ENCODE peak calls at places on chromosomes 6 and 20, in ten cellular contexts. One of them, this sample, is unnamed.

GRCh38 chr6:1498491-1499113 is 109.2 kb downstream of the FOXF2 start:
- DNase-seq in cardiac muscle cell: no peak
- DNase-seq in colonic mucosa: no peak
- DNase-seq in suprapubic skin: no peak
- DNase-seq in HepG2: peak; percentile 15
- DNase-seq in RWPE2: no peak
- DNase-seq in brain microvascular endothelial cell: no peak
- DNase-seq in dorsolateral prefrontal cortex: no peak
- DNase-seq in lung: no peak
- DNase-seq in left lung: no peak
- DNase-seq in this sample: no peak

GRCh38 chr6:106847116-106847515 is 127.4 kb downstream of the CD24 start:
- DNase-seq in cardiac muscle cell: no peak
- DNase-seq in colonic mucosa: no peak
- DNase-seq in suprapubic skin: no peak
- DNase-seq in HepG2: no peak
- DNase-seq in RWPE2: no peak
- DNase-seq in brain microvascular endothelial cell: no peak
- DNase-seq in dorsolateral prefrontal cortex: no peak
- DNase-seq in lung: no peak
- DNase-seq in left lung: no peak
- DNase-seq in this sample: no peak

GRCh38 chr20:61760321-61761112 is 305.2 kb downstream of the TAF4 start:
- DNase-seq in cardiac muscle cell: no peak
- DNase-seq in colonic mucosa: no peak
- DNase-seq in suprapubic skin: peak; percentile 56
- DNase-seq in HepG2: no peak
- DNase-seq in RWPE2: peak; percentile 77
- DNase-seq in brain microvascular endothelial cell: no peak
- DNase-seq in dorsolateral prefrontal cortex: peak; percentile 52
- DNase-seq in lung: no peak
- DNase-seq in left lung: peak; percentile 18
- DNase-seq in this sample: no peak

GRCh38 chr6:52992980-52993379 is 2.1 kb downstream of the GSTA4 start:
- DNase-seq in cardiac muscle cell: no peak
- DNase-seq in colonic mucosa: no peak
- DNase-seq in suprapubic skin: no peak
- DNase-seq in HepG2: no peak
- DNase-seq in RWPE2: no peak
- DNase-seq in brain microvascular endothelial cell: no peak
- DNase-seq in dorsolateral prefrontal cortex: no peak
- DNase-seq in lung: no peak
- DNase-seq in left lung: no peak
- DNase-seq in this sample: no peak

GRCh38 chr6:103570431-103570830 is 1289.3 kb downstream of the HACE1 start:
- DNase-seq in cardiac muscle cell: no peak
- DNase-seq in colonic mucosa: no peak
- DNase-seq in suprapubic skin: no peak
- DNase-seq in HepG2: no peak
- DNase-seq in RWPE2: no peak
- DNase-seq in brain microvascular endothelial cell: no peak
- DNase-seq in dorsolateral prefrontal cortex: no peak
- DNase-seq in lung: no peak
- DNase-seq in left lung: no peak
- DNase-seq in this sample: no peak

GRCh38 chr6:52610745-52611355 is 34.0 kb upstream of the TRAM2 start:
- DNase-seq in cardiac muscle cell: no peak
- DNase-seq in colonic mucosa: no peak
- DNase-seq in suprapubic skin: no peak
- DNase-seq in HepG2: peak; percentile 40
- DNase-seq in RWPE2: no peak
- DNase-seq in brain microvascular endothelial cell: no peak
- DNase-seq in dorsolateral prefrontal cortex: no peak
- DNase-seq in lung: no peak
- DNase-seq in left lung: no peak
- DNase-seq in this sample: no peak

GRCh38 chr20:43576108-43576507 is 14.6 kb upstream of the IFT52 start:
- DNase-seq in cardiac muscle cell: no peak
- DNase-seq in colonic mucosa: no peak
- DNase-seq in suprapubic skin: no peak
- DNase-seq in HepG2: no peak
- DNase-seq in RWPE2: no peak
- DNase-seq in brain microvascular endothelial cell: no peak
- DNase-seq in dorsolateral prefrontal cortex: no peak
- DNase-seq in lung: no peak
- DNase-seq in left lung: no peak
- DNase-seq in this sample: no peak

GRCh38 chr20:62804021-62804631 is 509 bp upstream of the OGFR start:
- DNase-seq in cardiac muscle cell: no peak
- DNase-seq in colonic mucosa: no peak
- DNase-seq in suprapubic skin: no peak
- DNase-seq in HepG2: peak; percentile 67
- DNase-seq in RWPE2: no peak
- DNase-seq in brain microvascular endothelial cell: no peak
- DNase-seq in dorsolateral prefrontal cortex: no peak
- DNase-seq in lung: no peak
- DNase-seq in left lung: no peak
- DNase-seq in this sample: no peak

GRCh38 chr6:21594427-21595264 is 1.1 kb downstream of the SOX4 start:
- DNase-seq in cardiac muscle cell: peak; percentile 76
- DNase-seq in colonic mucosa: peak; percentile 53
- DNase-seq in suprapubic skin: peak; percentile 86
- DNase-seq in HepG2: peak; percentile 29
- DNase-seq in RWPE2: peak; percentile 67
- DNase-seq in brain microvascular endothelial cell: peak; percentile 50
- DNase-seq in dorsolateral prefrontal cortex: peak; percentile 67
- DNase-seq in lung: peak; percentile 61
- DNase-seq in left lung: peak; percentile 66
- DNase-seq in this sample: peak; percentile 83

GRCh38 chr6:79546186-79546585 is 9.0 kb upstream of the LCA5 start:
- DNase-seq in cardiac muscle cell: no peak
- DNase-seq in colonic mucosa: no peak
- DNase-seq in suprapubic skin: no peak
- DNase-seq in HepG2: no peak
- DNase-seq in RWPE2: no peak
- DNase-seq in brain microvascular endothelial cell: no peak
- DNase-seq in dorsolateral prefrontal cortex: no peak
- DNase-seq in lung: no peak
- DNase-seq in left lung: no peak
- DNase-seq in this sample: no peak
- H3K27ac ChIP-seq in cardiac muscle cell: no peak overlapping the region
- H3K27ac ChIP-seq in colonic mucosa: no peak overlapping the region
- H3K27ac ChIP-seq in suprapubic skin: no peak overlapping the region
- H3K27ac ChIP-seq in HepG2: no peak overlapping the region
- H3K27ac ChIP-seq in RWPE2: no peak overlapping the region
- H3K27ac ChIP-seq in brain microvascular endothelial cell: peak overlapping the region; percentile 98
- H3K27ac ChIP-seq in dorsolateral prefrontal cortex: peak overlapping the region; percentile 71
- H3K27ac ChIP-seq in lung: no peak overlapping the region
- H3K27ac ChIP-seq in left lung: peak overlapping the region; percentile 77
- H3K27ac ChIP-seq in this sample: no peak overlapping the region

DNA sequence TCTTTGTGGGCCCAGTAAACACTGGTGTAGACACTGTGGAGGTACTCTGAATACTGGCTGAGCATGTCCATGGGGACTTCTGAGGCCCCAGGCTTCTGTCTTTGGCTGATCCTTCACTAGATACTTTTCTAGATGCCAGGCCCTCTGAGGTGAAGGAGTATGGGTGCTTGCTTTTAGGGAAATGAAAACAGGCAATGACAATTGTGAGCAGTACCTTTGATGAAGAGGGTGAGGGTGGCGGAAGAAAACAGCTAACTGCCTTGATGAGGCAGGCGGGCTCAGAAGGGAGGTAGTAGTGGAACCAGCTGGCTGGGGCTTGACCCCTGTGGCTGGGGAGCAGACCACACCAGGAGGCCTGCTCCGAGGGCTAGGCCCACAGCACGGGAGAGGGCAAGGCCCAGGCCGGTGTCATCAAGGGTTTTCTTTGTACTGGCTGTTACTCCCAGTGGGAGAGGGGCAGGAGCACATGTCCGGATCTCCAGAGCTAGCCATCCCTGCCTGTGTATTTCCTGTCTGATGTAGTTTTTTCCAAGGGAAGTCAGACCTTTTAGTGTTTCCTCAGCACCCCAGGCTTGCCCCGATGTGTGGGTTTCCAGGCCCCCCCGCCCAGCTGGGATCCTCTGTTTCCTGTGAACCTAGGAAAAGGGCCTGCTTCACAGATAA is 3.9 kb downstream of the PLCG1 start:
- DNase-seq in cardiac muscle cell: no peak
- DNase-seq in colonic mucosa: no peak
- DNase-seq in suprapubic skin: no peak
- DNase-seq in HepG2: peak; percentile 49
- DNase-seq in RWPE2: peak; percentile 80
- DNase-seq in brain microvascular endothelial cell: peak; percentile 12
- DNase-seq in dorsolateral prefrontal cortex: no peak
- DNase-seq in lung: no peak
- DNase-seq in left lung: peak; percentile 33
- DNase-seq in this sample: no peak
- H3K4me3 ChIP-seq in cardiac muscle cell: no peak overlapping the region
- H3K4me3 ChIP-seq in colonic mucosa: no peak overlapping the region
- H3K4me3 ChIP-seq in suprapubic skin: no peak overlapping the region
- H3K4me3 ChIP-seq in HepG2: no peak overlapping the region
- H3K4me3 ChIP-seq in RWPE2: no peak overlapping the region
- H3K4me3 ChIP-seq in brain microvascular endothelial cell: no peak overlapping the region
- H3K4me3 ChIP-seq in dorsolateral prefrontal cortex: no peak overlapping the region
- H3K4me3 ChIP-seq in lung: no peak overlapping the region
- H3K4me3 ChIP-seq in left lung: no peak overlapping the region
- H3K4me3 ChIP-seq in this sample: peak overlapping the region; percentile 25

DNA sequence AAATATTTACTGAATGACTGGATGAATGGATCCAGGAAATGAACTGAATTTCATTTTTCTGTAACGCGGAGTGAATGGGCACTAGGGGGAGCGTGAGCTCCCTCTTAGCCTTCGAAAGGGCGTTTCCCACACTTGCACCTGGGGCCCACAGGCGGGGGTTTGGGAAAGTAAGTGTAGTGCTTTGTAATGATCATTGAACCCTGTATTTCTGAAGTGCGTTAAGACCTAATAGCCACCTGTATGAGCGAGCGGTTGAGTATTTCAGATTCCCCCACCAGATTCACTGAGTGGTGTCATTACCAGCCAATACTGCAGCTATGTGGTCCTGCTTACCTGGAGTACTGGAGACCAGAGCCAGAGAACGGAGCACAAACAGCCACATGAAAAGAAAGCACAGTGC is 10.5 kb downstream of the SYTL3 start:
- DNase-seq in cardiac muscle cell: no peak
- DNase-seq in colonic mucosa: peak; percentile 63
- DNase-seq in suprapubic skin: no peak
- DNase-seq in HepG2: no peak
- DNase-seq in RWPE2: no peak
- DNase-seq in brain microvascular endothelial cell: no peak
- DNase-seq in dorsolateral prefrontal cortex: no peak
- DNase-seq in lung: no peak
- DNase-seq in left lung: no peak
- DNase-seq in this sample: no peak
- TF ChIP-seq CTCF in cardiac muscle cell: peak; percentile 62
- TF ChIP-seq CTCF in colonic mucosa: peak; percentile 57
- TF ChIP-seq CTCF in suprapubic skin: peak; percentile 45
- TF ChIP-seq CTCF in HepG2: peak; percentile 72
- TF ChIP-seq CTCF in RWPE2: peak; percentile 65
- TF ChIP-seq CTCF in brain microvascular endothelial cell: peak; percentile 81
- TF ChIP-seq CTCF in dorsolateral prefrontal cortex: no peak
- TF ChIP-seq CTCF in lung: no peak
- TF ChIP-seq CTCF in left lung: peak; percentile 51
- TF ChIP-seq CTCF in this sample: no peak

GRCh38 chr6:17706580-17707370 is at the start of gene NUP153:
- DNase-seq in cardiac muscle cell: peak; percentile 97
- DNase-seq in colonic mucosa: peak; percentile 100
- DNase-seq in suprapubic skin: peak; percentile 99
- DNase-seq in HepG2: peak; percentile 98
- DNase-seq in RWPE2: peak; percentile 96
- DNase-seq in brain microvascular endothelial cell: peak; percentile 98
- DNase-seq in dorsolateral prefrontal cortex: peak; percentile 96
- DNase-seq in lung: peak; percentile 99
- DNase-seq in left lung: peak; percentile 98
- DNase-seq in this sample: peak; percentile 99

GRCh38 chr6:17700421-17701416 is 6.0 kb downstream of the NUP153 start:
- DNase-seq in cardiac muscle cell: no peak
- DNase-seq in colonic mucosa: no peak
- DNase-seq in suprapubic skin: no peak
- DNase-seq in HepG2: no peak
- DNase-seq in RWPE2: no peak
- DNase-seq in brain microvascular endothelial cell: no peak
- DNase-seq in dorsolateral prefrontal cortex: no peak
- DNase-seq in lung: no peak
- DNase-seq in left lung: no peak
- DNase-seq in this sample: no peak

GRCh38 chr6:17705428-17705777 is 1.3 kb downstream of the NUP153 start:
- DNase-seq in cardiac muscle cell: peak; percentile 43
- DNase-seq in colonic mucosa: no peak
- DNase-seq in suprapubic skin: no peak
- DNase-seq in HepG2: peak; percentile 37
- DNase-seq in RWPE2: no peak
- DNase-seq in brain microvascular endothelial cell: peak; percentile 70
- DNase-seq in dorsolateral prefrontal cortex: no peak
- DNase-seq in lung: peak; percentile 49
- DNase-seq in left lung: peak; percentile 47
- DNase-seq in this sample: peak; percentile 86

GRCh38 chr6:17705778-17706579 is 746 bp downstream of the NUP153 start:
- DNase-seq in cardiac muscle cell: peak; percentile 66
- DNase-seq in colonic mucosa: peak; percentile 65
- DNase-seq in suprapubic skin: peak; percentile 84
- DNase-seq in HepG2: peak; percentile 57
- DNase-seq in RWPE2: peak; percentile 78
- DNase-seq in brain microvascular endothelial cell: peak; percentile 33
- DNase-seq in dorsolateral prefrontal cortex: no peak
- DNase-seq in lung: peak; percentile 48
- DNase-seq in left lung: peak; percentile 79
- DNase-seq in this sample: peak; percentile 82

DNA sequence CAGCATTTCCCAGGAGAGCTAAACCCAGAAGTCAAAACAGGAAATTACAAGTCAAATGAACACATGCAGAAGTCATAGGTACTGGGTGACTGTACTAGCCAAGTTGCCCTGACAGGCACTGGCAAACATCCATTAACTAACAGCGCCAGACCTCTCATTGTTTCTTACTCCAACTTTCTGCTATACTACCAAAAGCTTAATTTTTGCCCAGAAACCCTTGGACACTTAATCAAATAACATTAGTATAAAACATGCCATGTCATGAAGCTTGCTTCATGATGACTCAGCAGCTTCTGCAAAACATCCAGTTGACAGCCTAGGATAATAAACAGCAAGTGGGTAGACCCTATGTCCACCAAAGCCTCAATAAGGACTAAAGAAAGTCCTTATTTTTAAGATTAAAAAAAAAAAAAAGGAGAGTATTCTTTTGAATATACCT is 3.5 kb downstream of the NUP153 start:
- DNase-seq in cardiac muscle cell: no peak
- DNase-seq in colonic mucosa: no peak
- DNase-seq in suprapubic skin: no peak
- DNase-seq in HepG2: peak; percentile 50
- DNase-seq in RWPE2: no peak
- DNase-seq in brain microvascular endothelial cell: peak; percentile 42
- DNase-seq in dorsolateral prefrontal cortex: no peak
- DNase-seq in lung: no peak
- DNase-seq in left lung: no peak
- DNase-seq in this sample: no peak
- H3K27ac ChIP-seq in cardiac muscle cell: no peak overlapping the region
- H3K27ac ChIP-seq in colonic mucosa: peak overlapping the region; percentile 2
- H3K27ac ChIP-seq in suprapubic skin: peak overlapping the region; percentile 26
- H3K27ac ChIP-seq in HepG2: peak overlapping the region; percentile 64
- H3K27ac ChIP-seq in RWPE2: peak overlapping the region; percentile 94
- H3K27ac ChIP-seq in brain microvascular endothelial cell: peak overlapping the region; percentile 72
- H3K27ac ChIP-seq in dorsolateral prefrontal cortex: no peak overlapping the region
- H3K27ac ChIP-seq in lung: no peak overlapping the region
- H3K27ac ChIP-seq in left lung: peak overlapping the region; percentile 5
- H3K27ac ChIP-seq in this sample: peak overlapping the region; percentile 56

This sample was measured in coronary artery.